ENCODE peak calls at places on chromosome 5, in nine cellular contexts. Z is erythroblast; U is fibroblast of villous mesenchyme; X is activated CD4-positive, alpha-beta T cell treated with anti-CD3 and anti-CD28 coated beads, Interleukin-2, amount 10 ng/mL, durations not matched to agents 7 days and 5 days; P is NCI-H345; K is Ammon's horn; H is GM13977; Y is retinal pigment epithelial cell; V is NCI-H460. W is an unnamed sample.

GRCh38 chr5:34717426-34718327 is 61.5 kb downstream of the RAI14 start:
- DNase-seq in K (no peak), X (no peak), H (no peak), Y (peak; percentile 97), Z (no peak), U (peak; percentile 97), P (no peak), V (no peak), W (no peak)

GRCh38 chr5:110055301-110055700 is 365.6 kb downstream of the MAN2A1 start:
- DNase-seq in H (no peak), K (peak; percentile 47), P (no peak), Z (no peak), Y (no peak), U (peak; percentile 8), V (no peak), X (no peak), W (no peak)

GRCh38 chr5:113606298-113607134 is 93.0 kb downstream of the YTHDC2 start:
- DNase-seq in P (peak; percentile 53), K (peak; percentile 79), Z (peak; percentile 74), X (peak; percentile 64), V (peak; percentile 38), U (peak; percentile 68), H (peak; percentile 26), Y (no peak), W (peak; percentile 88)

GRCh38 chr5:112923148-112923917 is 1.3 kb upstream of the REEP5 start:
- DNase-seq in X (peak; percentile 62), K (peak; percentile 54), V (no peak), P (no peak), H (peak; percentile 31), U (no peak), Z (no peak), Y (no peak), W (no peak)

GRCh38 chr5:169164481-169164925 is 136.4 kb downstream of the SLIT3 start:
- DNase-seq in K (peak; percentile 63), Z (no peak), P (no peak), U (no peak), H (no peak), Y (peak; percentile 91), V (no peak), X (no peak), W (no peak)

GRCh38 chr5:68032240-68032762 is 183.3 kb upstream of the PIK3R1 start:
- DNase-seq in U (no peak), X (no peak), Y (no peak), Z (no peak), H (no peak), V (no peak), K (no peak), P (no peak), W (no peak)

GRCh38 chr5:62791059-62791458 is 212.4 kb downstream of the LRRC70 start:
- DNase-seq in V (peak; percentile 16), X (no peak), H (no peak), P (peak; percentile 8), K (no peak), Z (peak; percentile 4), U (no peak), Y (no peak), W (no peak)

GRCh38 chr5:68680376-68680775 is 413.4 kb upstream of the SLC30A5 start:
- DNase-seq in Y (no peak), H (no peak), Z (no peak), U (no peak), X (no peak), V (no peak), P (no peak), K (no peak), W (no peak)

GRCh38 chr5:13624283-13625074 is 320.0 kb downstream of the DNAH5 start:
- DNase-seq in Y (no peak), K (no peak), Z (no peak), P (no peak), U (no peak), H (no peak), V (no peak), X (no peak), W (no peak)

GRCh38 chr5:72555871-72556270 is 48.7 kb upstream of the ZNF366 start:
- DNase-seq in Y (no peak), V (no peak), X (no peak), P (peak; percentile 11), K (no peak), Z (no peak), H (no peak), U (no peak), W (no peak)

GRCh38 chr5:36854402-36855140 is 22.0 kb upstream of the NIPBL start:
- DNase-seq in P (no peak), K (no peak), Z (no peak), Y (no peak), U (no peak), V (no peak), X (no peak), H (no peak), W (no peak)

GRCh38 chr5:97549496-97549895 is 366.4 kb upstream of the RIOK2 start:
- DNase-seq in Y (no peak), H (no peak), Z (no peak), U (no peak), P (no peak), X (no peak), V (no peak), K (no peak), W (no peak)

GRCh38 chr5:113574417-113574816 is 60.9 kb downstream of the YTHDC2 start:
- DNase-seq in V (no peak), P (no peak), Z (peak; percentile 3), K (no peak), X (no peak), H (no peak), U (peak; percentile 76), Y (peak; percentile 14), W (no peak)

GRCh38 chr5:1108008-1108864 is 3.6 kb downstream of the SLC12A7 start:
- DNase-seq in H (no peak), Y (no peak), U (no peak), V (no peak), P (no peak), X (no peak), Z (peak; percentile 40), K (peak; percentile 45), W (no peak)

GRCh38 chr5:40240111-40240510 is 439.6 kb upstream of the PTGER4 start:
- DNase-seq in P (no peak), V (no peak), U (no peak), Y (no peak), H (no peak), Z (no peak), X (no peak), K (no peak), W (no peak)

GRCh38 chr5:42912184-42912766 is 100.6 kb upstream of the SELENOP start:
- DNase-seq in Z (peak; percentile 75), H (no peak), U (peak; percentile 70), V (peak; percentile 65), Y (no peak), K (no peak), P (peak; percentile 28), X (peak; percentile 60), W (no peak)

GRCh38 chr5:175657593-175658271 is at the start of gene HRH2:
- DNase-seq in H (no peak), Y (no peak), U (no peak), Z (no peak), X (peak; percentile 63), P (peak; percentile 22), V (no peak), K (peak; percentile 68), W (no peak)

GRCh38 chr5:28397502-28397941 is 1359.1 kb upstream of the CDH9 start:
- DNase-seq in Y (peak; percentile 53), H (no peak), U (peak; percentile 1), P (no peak), X (no peak), V (no peak), Z (no peak), K (no peak), W (no peak)

GRCh38 chr5:123705741-123706140 is 193.8 kb downstream of the CSNK1G3 start:
- DNase-seq in X (no peak), Y (no peak), H (no peak), K (no peak), Z (no peak), V (no peak), U (peak; percentile 70), P (no peak), W (no peak)

GRCh38 chr5:27639005-27639612 is 600.7 kb upstream of the CDH9 start:
- DNase-seq in P (no peak), K (no peak), U (no peak), Z (no peak), V (no peak), H (no peak), X (no peak), Y (no peak), W (no peak)

GRCh38 chr5:150540042-150540441 is 32.1 kb downstream of the NDST1 start:
- DNase-seq in H (no peak), U (no peak), Y (no peak), P (no peak), X (no peak), K (no peak), V (no peak), Z (no peak), W (no peak)

GRCh38 chr5:101995585-101995984 is 300.5 kb downstream of the SLCO4C1 start:
- DNase-seq in V (no peak), H (no peak), P (no peak), U (no peak), X (no peak), K (no peak), Z (no peak), Y (no peak), W (no peak)

GRCh38 chr5:64210866-64211265 is 45.2 kb downstream of the RNF180 start:
- DNase-seq in V (no peak), P (no peak), U (peak; percentile 53), Z (no peak), H (no peak), Y (peak; percentile 48), X (no peak), K (peak; percentile 39), W (no peak)

GRCh38 chr5:141681695-141682641 is at the start of gene ARAP3:
- DNase-seq in Z (peak; percentile 90), Y (peak; percentile 78), X (peak; percentile 26), P (peak; percentile 19), U (peak; percentile 91), K (peak; percentile 32), H (no peak), V (peak; percentile 55), W (peak; percentile 20)

GRCh38 chr5:158609729-158610128 is 490.0 kb downstream of the EBF1 start:
- DNase-seq in X (no peak), H (no peak), P (no peak), Z (no peak), K (no peak), Y (no peak), U (no peak), V (no peak), W (no peak)

GRCh38 chr5:150186796-150187356 is 3.0 kb upstream of the SLC6A7 start:
- DNase-seq in X (no peak), U (no peak), H (no peak), Z (no peak), P (no peak), V (no peak), K (no peak), Y (no peak), W (no peak)

GRCh38 chr5:164094321-164094720 is 588.9 kb downstream of the MAT2B start:
- DNase-seq in Y (no peak), V (peak; percentile 56), X (no peak), U (no peak), Z (no peak), K (no peak), H (no peak), P (no peak), W (no peak)

GRCh38 chr5:156274455-156274854 is 52.5 kb upstream of the SGCD start:
- DNase-seq in X (no peak), P (no peak), Y (no peak), K (no peak), V (no peak), H (no peak), Z (no peak), U (no peak), W (no peak)

GRCh38 chr5:165504716-165505115 is 1999.3 kb downstream of the MAT2B start:
- DNase-seq in P (no peak), K (peak; percentile 35), V (no peak), X (no peak), Z (no peak), Y (no peak), U (no peak), H (no peak), W (no peak)

GRCh38 chr5:54180616-54181015 is 129.8 kb downstream of the ARL15 start:
- DNase-seq in K (no peak), H (no peak), X (no peak), Z (no peak), P (no peak), V (no peak), U (peak; percentile 46), Y (no peak), W (no peak)

GRCh38 chr5:115463985-115464384 is 80.6 kb downstream of the FEM1C start:
- DNase-seq in X (no peak), Z (peak; percentile 82), P (no peak), V (no peak), K (no peak), U (no peak), H (no peak), Y (no peak), W (no peak)